ENCODE peak calls at places on chromosomes 1 and 21, in eight cellular contexts. N is CD8-positive, alpha-beta T cell; W is IMR-90; Z is OCI-LY7; U is colonic mucosa; M is fibroblast of lung; T is neural progenitor cell; L is pancreas. I is an unnamed sample.

GRCh38 chr1:119715542-119715941 is 3.8 kb downstream of the PHGDH start:
- DNase-seq in N (no peak), W (peak), Z (no peak), U (no peak), M (peak), T (no peak), L (peak), I (no peak)

GRCh38 chr1:5770981-5771765 is 221.1 kb downstream of the NPHP4 start:
- DNase-seq in N (no peak), W (no peak), Z (no peak), U (no peak), M (no peak), T (peak), L (no peak), I (no peak)

GRCh38 chr1:23216771-23217420 is 406 bp downstream of the HTR1D start:
- DNase-seq in N (peak), W (no peak), Z (peak), U (peak), M (no peak), T (peak), L (peak), I (no peak)

GRCh38 chr1:96030312-96030711 is 691.3 kb upstream of the PTBP2 start:
- DNase-seq in N (no peak), W (no peak), Z (no peak), U (no peak), M (no peak), T (no peak), L (no peak), I (no peak)

GRCh38 chr1:61420909-61421835 is 303.8 kb downstream of the TM2D1 start:
- DNase-seq in N (no peak), W (no peak), Z (no peak), U (no peak), M (no peak), T (no peak), L (no peak), I (no peak)

GRCh38 chr1:178619523-178619922 is 105.5 kb upstream of the RALGPS2 start:
- DNase-seq in N (no peak), W (no peak), Z (no peak), U (peak), M (no peak), T (no peak), L (no peak), I (no peak)

GRCh38 chr1:214901718-214902117 is 180.8 kb upstream of the KCNK2 start:
- DNase-seq in N (no peak), W (peak), Z (no peak), U (no peak), M (peak), T (no peak), L (no peak), I (no peak)

GRCh38 chr1:151461694-151462093 is 2.4 kb upstream of the POGZ start:
- DNase-seq in N (no peak), W (no peak), Z (no peak), U (no peak), M (no peak), T (no peak), L (no peak), I (no peak)

GRCh38 chr1:74819062-74819461 is 86.1 kb downstream of the TYW3 start:
- DNase-seq in N (no peak), W (peak), Z (no peak), U (no peak), M (peak), T (no peak), L (no peak), I (no peak)

GRCh38 chr1:201137579-201138310 is 10.8 kb upstream of the ASCL5 start:
- DNase-seq in N (no peak), W (peak), Z (no peak), U (peak), M (peak), T (no peak), L (peak), I (no peak)

GRCh38 chr1:32925360-32926142 is 24.4 kb upstream of the TMEM54 start:
- DNase-seq in N (no peak), W (no peak), Z (no peak), U (no peak), M (peak), T (peak), L (no peak), I (no peak)

GRCh38 chr1:169044296-169044695 is 62.2 kb upstream of the ATP1B1 start:
- DNase-seq in N (peak), W (no peak), Z (peak), U (no peak), M (no peak), T (no peak), L (no peak), I (no peak)

GRCh38 chr1:8541961-8542521 is 224.1 kb downstream of the SLC45A1 start:
- DNase-seq in N (no peak), W (peak), Z (no peak), U (no peak), M (peak), T (no peak), L (no peak), I (no peak)

GRCh38 chr1:224509881-224510280 is 75.3 kb upstream of the WDR26 start:
- DNase-seq in N (no peak), W (peak), Z (no peak), U (no peak), M (peak), T (no peak), L (no peak), I (no peak)

GRCh38 chr1:33176887-33177286 is 5.0 kb downstream of the TRIM62 start:
- DNase-seq in N (no peak), W (no peak), Z (no peak), U (no peak), M (no peak), T (no peak), L (no peak), I (no peak)

GRCh38 chr1:4689271-4689935 is 35.0 kb downstream of the AJAP1 start:
- DNase-seq in N (peak), W (no peak), Z (no peak), U (no peak), M (no peak), T (no peak), L (no peak), I (no peak)

GRCh38 chr1:21337459-21337930 is 47.2 kb upstream of the ECE1 start:
- DNase-seq in N (no peak), W (no peak), Z (no peak), U (no peak), M (no peak), T (no peak), L (no peak), I (no peak)

GRCh38 chr1:55916480-55916879 is 662.9 kb downstream of the PLPP3 start:
- DNase-seq in N (no peak), W (peak), Z (no peak), U (no peak), M (peak), T (no peak), L (no peak), I (no peak)

GRCh38 chr1:167460836-167461235 is 57.5 kb downstream of the CD247 start:
- DNase-seq in N (peak), W (no peak), Z (no peak), U (no peak), M (no peak), T (no peak), L (no peak), I (no peak)

GRCh38 chr1:32977546-32978087 is 13.0 kb upstream of the RNF19B start:
- DNase-seq in N (no peak), W (no peak), Z (no peak), U (no peak), M (no peak), T (no peak), L (no peak), I (no peak)

GRCh38 chr21:23475518-23476189 is 2131.6 kb downstream of the MRPL39 start:
- DNase-seq in N (no peak), W (no peak), Z (no peak), U (no peak), M (peak), T (no peak), L (no peak), I (no peak)

GRCh38 chr1:183025782-183026774 is 2.9 kb downstream of the LAMC1 start:
- DNase-seq in N (no peak), W (peak), Z (no peak), U (no peak), M (peak), T (no peak), L (no peak), I (no peak)

GRCh38 chr1:224801761-224802490 is 127.5 kb upstream of the DNAH14 start:
- DNase-seq in N (no peak), W (no peak), Z (no peak), U (no peak), M (no peak), T (no peak), L (no peak), I (no peak)

GRCh38 chr1:150696590-150696989 is 364 bp downstream of the GOLPH3L start:
- DNase-seq in N (no peak), W (no peak), Z (no peak), U (no peak), M (peak), T (peak), L (no peak), I (no peak)

GRCh38 chr1:236394905-236395779 is 1.1 kb downstream of the EDARADD start:
- DNase-seq in N (peak), W (no peak), Z (no peak), U (peak), M (peak), T (peak), L (peak), I (no peak)

GRCh38 chr1:117682372-117682771 is 76.5 kb downstream of the TENT5C start:
- DNase-seq in N (no peak), W (no peak), Z (no peak), U (no peak), M (no peak), T (no peak), L (no peak), I (peak)

GRCh38 chr1:228867951-228868730 is 132.9 kb downstream of the RHOU start:
- DNase-seq in N (no peak), W (no peak), Z (no peak), U (peak), M (no peak), T (no peak), L (no peak), I (no peak)

GRCh38 chr1:228868731-228869024 is 133.4 kb downstream of the RHOU start:
- DNase-seq in N (no peak), W (no peak), Z (no peak), U (no peak), M (no peak), T (no peak), L (no peak), I (no peak)

GRCh38 chr1:228867093-228867950 is 132.0 kb downstream of the RHOU start:
- DNase-seq in N (no peak), W (peak), Z (no peak), U (peak), M (peak), T (no peak), L (no peak), I (no peak)

GRCh38 chr1:228865613-228866320 is 130.5 kb downstream of the RHOU start:
- DNase-seq in N (no peak), W (no peak), Z (no peak), U (peak), M (no peak), T (no peak), L (no peak), I (no peak)

GRCh38 chr1:228866498-228866897 is 131.2 kb downstream of the RHOU start:
- DNase-seq in N (no peak), W (no peak), Z (no peak), U (peak), M (peak), T (no peak), L (no peak), I (no peak)
- H3K4me3 ChIP-seq in N (no peak), W (no peak), Z (no peak), U (no peak), M (no peak), T (no peak), L (no peak), I (no peak)

DNA sequence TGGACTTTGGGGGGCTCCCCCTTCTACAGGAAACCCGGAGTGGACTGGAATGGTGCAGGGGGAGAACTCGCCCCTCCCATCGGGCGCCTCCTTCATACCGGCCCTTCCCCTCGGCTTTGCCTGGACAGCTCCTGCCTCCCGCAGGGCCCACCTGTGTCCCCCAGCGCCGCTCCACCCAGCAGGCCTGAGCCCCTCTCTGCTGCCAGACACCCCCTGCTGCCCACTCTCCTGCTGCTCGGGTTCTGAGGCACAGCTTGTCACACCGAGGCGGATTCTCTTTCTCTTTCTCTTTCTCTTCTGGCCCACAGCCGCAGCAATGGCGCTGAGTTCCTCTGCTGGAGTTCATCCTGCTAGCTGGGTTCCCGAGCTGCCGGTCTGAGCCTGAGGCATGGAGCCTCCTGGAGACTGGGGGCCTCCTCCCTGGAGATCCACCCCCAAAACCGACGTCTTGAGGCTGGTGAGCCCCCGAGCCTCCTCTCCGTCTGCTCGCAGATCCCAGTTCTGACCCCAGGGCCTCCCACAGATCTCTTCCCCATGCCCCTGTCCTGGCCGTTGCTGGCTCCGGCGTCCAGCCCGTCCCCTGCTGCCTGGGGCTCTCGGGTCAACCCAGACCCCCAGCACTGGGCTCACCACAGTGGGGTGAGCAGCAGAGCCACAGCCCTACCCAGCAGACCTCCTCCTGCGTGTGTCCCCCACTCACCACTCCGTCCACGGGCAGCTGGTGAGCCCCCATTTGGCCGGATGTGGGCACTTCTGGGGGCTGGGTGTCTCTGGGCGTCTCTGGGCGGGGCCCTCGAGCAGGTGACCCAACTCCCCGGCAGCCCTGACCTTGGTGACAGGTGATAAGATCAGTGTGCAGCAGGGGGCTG is at the start of gene TNFRSF14:
- DNase-seq in N (peak), W (peak), Z (peak), U (peak), M (peak), T (peak), L (no peak), I (no peak)
- H3K27ac ChIP-seq in N (peak), W (peak), Z (peak), U (peak), M (peak), T (no peak), L (peak), I (peak)

DNA sequence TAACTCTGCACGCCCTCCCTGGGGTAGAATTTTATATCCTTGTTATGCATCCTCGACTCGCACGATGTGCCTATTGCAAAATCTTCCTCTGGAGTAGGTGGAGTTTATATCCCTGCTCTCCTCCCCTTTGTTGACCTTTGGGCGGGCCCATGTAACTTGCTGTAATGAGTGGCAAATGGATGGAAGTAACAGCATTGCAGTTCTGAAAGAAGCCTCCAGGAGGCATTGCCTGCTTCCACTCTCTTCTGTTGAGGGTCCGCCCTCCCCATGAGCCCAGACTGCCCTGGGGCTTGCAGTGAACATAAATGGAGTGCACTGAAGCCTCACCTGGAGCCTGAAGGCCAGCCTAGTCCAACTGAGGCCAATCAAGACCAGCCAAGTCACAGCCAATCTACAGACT is 62.2 kb upstream of the GRIK3 start:
- DNase-seq in N (no peak), W (no peak), Z (peak), U (no peak), M (no peak), T (peak), L (no peak), I (no peak)
- TF ChIP-seq CTCF in N (no peak), W (no peak), Z (peak), U (no peak), M (no peak), T (peak), L (no peak), I (no peak)

GRCh38 chr1:221644176-221644510 is 97.7 kb downstream of the DUSP10 start:
- DNase-seq in N (no peak), W (no peak), Z (no peak), U (no peak), M (no peak), T (no peak), L (no peak), I (no peak)

GRCh38 chr1:221648201-221648600 is 93.7 kb downstream of the DUSP10 start:
- DNase-seq in N (no peak), W (no peak), Z (no peak), U (no peak), M (peak), T (no peak), L (no peak), I (no peak)

GRCh38 chr1:221643404-221644175 is 98.3 kb downstream of the DUSP10 start:
- DNase-seq in N (no peak), W (no peak), Z (no peak), U (no peak), M (no peak), T (no peak), L (no peak), I (no peak)

DNA sequence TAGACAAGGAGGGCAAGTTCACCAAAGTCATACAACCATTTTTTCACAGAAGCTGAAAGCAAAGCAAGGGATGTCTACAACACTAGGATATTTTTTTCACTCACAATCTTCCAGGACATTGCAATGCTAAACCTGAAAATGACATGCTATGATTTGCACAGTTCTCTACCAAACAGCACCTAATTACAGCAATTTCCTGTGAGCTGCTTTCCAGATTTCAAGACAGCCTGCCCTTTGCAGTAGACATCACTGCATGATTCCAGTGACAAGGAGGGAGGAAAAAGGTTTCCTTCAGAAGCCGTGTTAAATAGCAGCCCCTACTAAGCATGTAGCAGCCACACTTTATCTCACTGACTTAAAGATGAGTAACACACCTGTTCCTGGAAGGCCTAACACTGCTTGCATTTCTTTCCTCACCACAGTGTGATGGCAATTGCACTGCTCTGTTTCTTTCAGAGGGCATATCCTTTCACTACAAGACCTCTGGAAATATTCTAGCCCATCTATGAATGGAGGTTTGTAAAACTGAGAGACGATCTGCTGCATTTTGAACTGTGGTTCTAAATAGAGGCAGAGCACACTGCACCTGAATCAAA is 97.1 kb downstream of the DUSP10 start:
- DNase-seq in N (no peak), W (no peak), Z (no peak), U (no peak), M (no peak), T (no peak), L (no peak), I (no peak)
- H3K4me3 ChIP-seq in N (no peak), W (no peak), Z (no peak), U (no peak), M (no peak), T (no peak), L (no peak), I (no peak)

GRCh38 chr1:2205191-2205952 is 10.8 kb upstream of the FAAP20 start:
- DNase-seq in N (peak), W (peak), Z (peak), U (peak), M (peak), T (peak), L (peak), I (peak)
- H3K27ac ChIP-seq in N (peak), W (peak), Z (no peak), U (peak), M (peak), T (no peak), L (peak), I (peak)

DNA sequence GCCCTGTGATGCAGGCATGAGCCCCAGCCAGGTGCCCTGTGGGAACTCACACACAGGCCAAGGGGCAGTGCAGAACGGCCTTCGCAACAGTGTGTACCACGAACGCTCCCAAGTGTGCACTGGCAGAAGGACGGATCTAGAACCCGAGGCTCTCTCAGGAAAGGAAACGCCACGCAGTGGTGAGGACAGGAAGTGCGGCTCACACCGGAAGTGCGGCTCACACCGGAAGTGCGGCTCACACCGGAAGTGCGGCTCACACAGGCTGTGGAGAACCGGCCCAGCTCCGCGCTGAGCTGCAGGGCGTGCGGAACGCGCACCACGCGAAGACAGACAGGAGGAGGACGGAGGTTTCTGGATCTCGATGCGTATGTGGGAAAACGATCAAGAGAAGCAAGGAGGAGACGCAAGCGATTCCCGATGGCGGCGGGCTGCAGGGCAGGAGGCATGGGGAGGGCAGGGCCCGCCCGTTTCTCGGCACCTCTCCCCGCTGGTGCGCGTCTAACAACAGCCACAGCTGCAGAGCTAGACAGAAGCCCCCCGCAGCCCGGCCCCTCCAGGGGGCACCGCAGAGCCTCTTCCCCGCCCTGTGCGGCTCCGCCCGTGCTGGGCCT is 35.9 kb upstream of the TMEM52 start:
- DNase-seq in N (no peak), W (no peak), Z (no peak), U (no peak), M (no peak), T (no peak), L (no peak), I (no peak)
- TF ChIP-seq CTCF in N (no peak), W (no peak), Z (peak), U (no peak), M (no peak), T (peak), L (no peak), I (no peak)

GRCh38 chr1:234479866-234480265 is 887 bp upstream of the TARBP1 start:
- DNase-seq in N (no peak), W (no peak), Z (no peak), U (no peak), M (no peak), T (no peak), L (no peak), I (no peak)
- H3K4me3 ChIP-seq in N (no peak), W (no peak), Z (no peak), U (no peak), M (no peak), T (no peak), L (no peak), I (no peak)

GRCh38 chr1:59293849-59294248 is 3.0 kb upstream of the FGGY start:
- DNase-seq in N (no peak), W (no peak), Z (no peak), U (no peak), M (no peak), T (no peak), L (no peak), I (no peak)
- H3K27ac ChIP-seq in N (no peak), W (no peak), Z (no peak), U (no peak), M (no peak), T (no peak), L (no peak), I (no peak)

GRCh38 chr1:40039245-40039756 is 1.2 kb upstream of the CAP1 start:
- DNase-seq in N (no peak), W (peak), Z (peak), U (no peak), M (no peak), T (no peak), L (peak), I (no peak)
- TF ChIP-seq CTCF in N (no peak), W (no peak), Z (peak), U (no peak), M (peak), T (no peak), L (no peak), I (peak)

GRCh38 chr1:205211839-205212241 is 338 bp upstream of the DSTYK start:
- DNase-seq in N (no peak), W (no peak), Z (no peak), U (no peak), M (no peak), T (no peak), L (no peak), I (no peak)
- H3K4me3 ChIP-seq in N (peak), W (peak), Z (peak), U (peak), M (no peak), T (peak), L (peak), I (peak)

I was measured in ascending aorta.